ENCODE peak calls at places on chromosomes 2 and 18, in eight cellular contexts. F is mucosa of descending colon; Z is upper lobe of right lung; C is pancreas; B is activated naive CD8-positive, alpha-beta T cell treated with anti-CD3 and anti-CD28 coated beads, Interleukin-2, amount 10 ng/mL, durations not matched to agents 7 days and 5 days; K is left lung; E is memory B cell; S is foreskin keratinocyte. J is an unnamed sample.

GRCh38 chr2:83014462-83014861 is 1444.6 kb downstream of the SUCLG1 start:
- ATAC-seq in K (no peak), S (no peak), C (no peak), B (no peak), F (no peak), Z (no peak), E (no peak), J (no peak)

GRCh38 chr2:149544692-149545091 is 42.9 kb downstream of the MMADHC start:
- ATAC-seq in K (no peak), C (no peak), F (no peak), Z (no peak), B (peak), E (peak), S (no peak), J (peak)

GRCh38 chr2:53690876-53691275 is 76.7 kb upstream of the CHAC2 start:
- ATAC-seq in S (no peak), B (no peak), C (no peak), F (no peak), E (no peak), K (no peak), Z (no peak), J (peak)

GRCh38 chr2:148020036-148020357 is 540 bp downstream of the ORC4 start:
- ATAC-seq in E (no peak), Z (peak), F (peak), B (no peak), C (peak), S (peak), K (peak), J (no peak)

GRCh38 chr2:85085563-85085962 is 47.6 kb upstream of the TCF7L1 start:
- ATAC-seq in F (no peak), C (no peak), K (no peak), S (no peak), B (no peak), Z (no peak), E (no peak), J (peak)

GRCh38 chr2:37652199-37652640 is 19.2 kb downstream of the CDC42EP3 start:
- ATAC-seq in B (no peak), K (no peak), F (no peak), S (peak), Z (no peak), E (no peak), C (no peak), J (peak)

GRCh38 chr2:71619230-71619741 is 165.9 kb downstream of the DYSF start:
- ATAC-seq in E (no peak), B (no peak), Z (no peak), F (no peak), C (no peak), K (no peak), S (peak), J (no peak)

GRCh38 chr2:76008001-76008702 is 297.4 kb upstream of the GCFC2 start:
- ATAC-seq in F (peak), S (no peak), C (peak), Z (peak), E (no peak), B (no peak), K (peak), J (no peak)

GRCh38 chr18:10261315-10262276 is 192.8 kb upstream of the APCDD1 start:
- ATAC-seq in Z (peak), B (no peak), C (no peak), E (peak), K (peak), S (no peak), F (no peak), J (no peak)

GRCh38 chr2:209872675-209873074 is 101.0 kb downstream of the UNC80 start:
- ATAC-seq in E (no peak), Z (peak), S (no peak), B (no peak), F (no peak), K (no peak), C (no peak), J (no peak)

GRCh38 chr2:1478311-1479305 is 65.3 kb downstream of the TPO start:
- ATAC-seq in B (no peak), K (no peak), S (no peak), E (no peak), F (no peak), Z (no peak), C (no peak), J (no peak)

GRCh38 chr2:98663521-98664090 is 55.2 kb downstream of the UNC50 start:
- ATAC-seq in K (peak), B (peak), E (no peak), S (no peak), C (peak), F (peak), Z (peak), J (peak)

GRCh38 chr2:167132066-167132465 is 243.8 kb downstream of the XIRP2 start:
- ATAC-seq in S (no peak), E (no peak), C (no peak), Z (no peak), B (no peak), F (no peak), K (no peak), J (no peak)

GRCh38 chr2:165795011-165795410 is 964 bp upstream of the GALNT3 start:
- ATAC-seq in C (peak), B (no peak), K (no peak), E (no peak), S (no peak), F (peak), Z (no peak), J (peak)

GRCh38 chr2:60252581-60253170 is 300.8 kb downstream of the BCL11A start:
- ATAC-seq in K (no peak), S (no peak), Z (no peak), E (no peak), C (no peak), F (no peak), B (no peak), J (no peak)

GRCh38 chr2:167126165-167126564 is 237.9 kb downstream of the XIRP2 start:
- ATAC-seq in E (no peak), B (no peak), C (no peak), Z (no peak), K (no peak), F (no peak), S (no peak), J (no peak)

GRCh38 chr2:170502400-170503135 is 212.6 kb upstream of the SP5 start:
- ATAC-seq in K (no peak), Z (no peak), C (no peak), F (no peak), E (no peak), S (no peak), B (no peak), J (no peak)

GRCh38 chr2:232204457-232204931 is 174.1 kb upstream of the ALPP start:
- ATAC-seq in K (peak), B (no peak), Z (peak), F (no peak), S (no peak), C (no peak), E (no peak), J (no peak)

GRCh38 chr18:78640596-78640995 is 339.0 kb upstream of the SALL3 start:
- ATAC-seq in F (no peak), S (no peak), E (no peak), K (peak), B (no peak), Z (peak), C (no peak), J (no peak)

GRCh38 chr2:108396845-108397244 is 19.1 kb downstream of the SULT1C4 start:
- ATAC-seq in C (no peak), K (no peak), F (no peak), S (no peak), Z (no peak), B (no peak), E (no peak), J (no peak)

GRCh38 chr2:241720099-241720498 is 14.3 kb upstream of the D2HGDH start:
- ATAC-seq in S (no peak), Z (peak), K (no peak), C (no peak), E (no peak), F (peak), B (no peak), J (no peak)

GRCh38 chr2:152632736-152633135 is 84.5 kb downstream of the PRPF40A start:
- ATAC-seq in B (no peak), C (no peak), E (no peak), Z (no peak), F (no peak), S (no peak), K (no peak), J (no peak)

GRCh38 chr2:88281302-88282217 is 111.4 kb downstream of the THNSL2 start:
- ATAC-seq in F (peak), Z (peak), E (no peak), B (no peak), C (peak), K (peak), S (no peak), J (no peak)

GRCh38 chr18:63518178-63519012 is 23.8 kb upstream of the SERPINB12 start:
- ATAC-seq in Z (peak), K (peak), E (peak), B (peak), S (peak), F (peak), C (peak), J (peak)

GRCh38 chr18:6374935-6375529 is 39.7 kb downstream of the L3MBTL4 start:
- ATAC-seq in C (no peak), F (peak), E (no peak), B (no peak), S (no peak), K (no peak), Z (no peak), J (no peak)

GRCh38 chr2:224574423-224575084 is 10.6 kb downstream of the CUL3 start:
- ATAC-seq in S (no peak), Z (no peak), E (peak), B (no peak), F (peak), K (peak), C (no peak), J (no peak)

GRCh38 chr2:27379840-27380625 is 501 bp downstream of the ZNF513 start:
- ATAC-seq in B (peak), F (peak), K (peak), C (peak), S (no peak), E (no peak), Z (peak), J (peak)

GRCh38 chr2:101053117-101053516 is 51.0 kb downstream of the RPL31 start:
- ATAC-seq in E (no peak), B (no peak), C (no peak), S (no peak), Z (no peak), F (no peak), K (no peak), J (no peak)

GRCh38 chr2:230666885-230667712 is 45.5 kb upstream of the CAB39 start:
- ATAC-seq in K (peak), Z (peak), E (peak), F (peak), S (peak), C (peak), B (no peak), J (peak)

GRCh38 chr2:62304429-62305417 is 108.8 kb downstream of the B3GNT2 start:
- ATAC-seq in S (no peak), B (peak), Z (peak), F (peak), E (peak), C (peak), K (peak), J (peak)

GRCh38 chr2:16109368-16109820 is 169.0 kb downstream of the MYCN start:
- ATAC-seq in C (no peak), S (no peak), K (no peak), F (no peak), Z (no peak), B (no peak), E (no peak), J (no peak)

GRCh38 chr18:11852048-11852341 is 782 bp downstream of the CHMP1B start:
- ATAC-seq in B (no peak), F (no peak), K (no peak), Z (no peak), S (no peak), E (no peak), C (no peak), J (no peak)

GRCh38 chr2:54261537-54261936 is 5.5 kb upstream of the TSPYL6 start:
- ATAC-seq in K (no peak), Z (no peak), B (no peak), C (no peak), E (no peak), F (no peak), S (no peak), J (no peak)

GRCh38 chr2:102258386-102259074 is 52.8 kb upstream of the IL1RL1 start:
- ATAC-seq in Z (peak), E (no peak), B (peak), F (peak), C (peak), K (peak), S (peak), J (peak)

GRCh38 chr2:28958689-28959088 is 22.4 kb upstream of the TOGARAM2 start:
- ATAC-seq in F (peak), K (peak), B (peak), Z (peak), C (peak), E (peak), S (peak), J (peak)

GRCh38 chr2:118738524-118739308 is 108.7 kb downstream of the EN1 start:
- ATAC-seq in E (no peak), F (peak), B (no peak), S (peak), C (peak), Z (peak), K (peak), J (no peak)

GRCh38 chr2:237184923-237185580 is 99.4 kb downstream of the COPS8 start:
- ATAC-seq in S (no peak), K (no peak), F (no peak), C (no peak), B (no peak), E (no peak), Z (no peak), J (no peak)

J was measured in activated T-helper 17 cell treated with anti-CD3 and anti-CD28 coated beads, Interleukin-2, amount 50 U/mL, for 72 hours.